ENCODE peak calls at places on chromosomes 7 and 10, in five cellular contexts. One of them, this sample, is unnamed.

GRCh38 chr10:124291009-124291671 is 127.6 kb downstream of the OAT start:
- DNase-seq in WTC11: no peak
- DNase-seq in stomach: no peak
- DNase-seq in cardiac muscle cell: peak
- DNase-seq in prostate gland: no peak
- DNase-seq in this sample: no peak

GRCh38 chr10:98664329-98665042 is 217.8 kb upstream of the HPS1 start:
- DNase-seq in WTC11: peak
- DNase-seq in stomach: no peak
- DNase-seq in cardiac muscle cell: peak
- DNase-seq in prostate gland: no peak
- DNase-seq in this sample: peak

GRCh38 chr10:61931620-61932332 is 30.3 kb downstream of the ARID5B start:
- DNase-seq in WTC11: no peak
- DNase-seq in stomach: no peak
- DNase-seq in cardiac muscle cell: no peak
- DNase-seq in prostate gland: no peak
- DNase-seq in this sample: no peak

GRCh38 chr7:246451-246850 is 43.5 kb upstream of the FOXL3 start:
- DNase-seq in WTC11: no peak
- DNase-seq in stomach: no peak
- DNase-seq in cardiac muscle cell: no peak
- DNase-seq in prostate gland: no peak
- DNase-seq in this sample: no peak

GRCh38 chr7:3981281-3981680 is 680.2 kb downstream of the SDK1 start:
- DNase-seq in WTC11: no peak
- DNase-seq in stomach: no peak
- DNase-seq in cardiac muscle cell: no peak
- DNase-seq in prostate gland: no peak
- DNase-seq in this sample: no peak

GRCh38 chr10:101146392-101147251 is 15.5 kb downstream of the TLX1 start:
- DNase-seq in WTC11: peak
- DNase-seq in stomach: no peak
- DNase-seq in cardiac muscle cell: no peak
- DNase-seq in prostate gland: no peak
- DNase-seq in this sample: no peak

GRCh38 chr10:110010076-110011069 is 2.6 kb downstream of the ADD3 start:
- DNase-seq in WTC11: no peak
- DNase-seq in stomach: no peak
- DNase-seq in cardiac muscle cell: no peak
- DNase-seq in prostate gland: no peak
- DNase-seq in this sample: no peak

GRCh38 chr7:80478683-80479082 is 33.2 kb downstream of the GNAT3 start:
- DNase-seq in WTC11: no peak
- DNase-seq in stomach: no peak
- DNase-seq in cardiac muscle cell: peak
- DNase-seq in prostate gland: no peak
- DNase-seq in this sample: no peak

GRCh38 chr7:16984346-16984745 is 102.6 kb upstream of the AGR3 start:
- DNase-seq in WTC11: no peak
- DNase-seq in stomach: no peak
- DNase-seq in cardiac muscle cell: no peak
- DNase-seq in prostate gland: no peak
- DNase-seq in this sample: no peak

GRCh38 chr7:154330318-154330717 is 278.1 kb downstream of the DPP6 start:
- DNase-seq in WTC11: no peak
- DNase-seq in stomach: no peak
- DNase-seq in cardiac muscle cell: no peak
- DNase-seq in prostate gland: no peak
- DNase-seq in this sample: no peak

DNA sequence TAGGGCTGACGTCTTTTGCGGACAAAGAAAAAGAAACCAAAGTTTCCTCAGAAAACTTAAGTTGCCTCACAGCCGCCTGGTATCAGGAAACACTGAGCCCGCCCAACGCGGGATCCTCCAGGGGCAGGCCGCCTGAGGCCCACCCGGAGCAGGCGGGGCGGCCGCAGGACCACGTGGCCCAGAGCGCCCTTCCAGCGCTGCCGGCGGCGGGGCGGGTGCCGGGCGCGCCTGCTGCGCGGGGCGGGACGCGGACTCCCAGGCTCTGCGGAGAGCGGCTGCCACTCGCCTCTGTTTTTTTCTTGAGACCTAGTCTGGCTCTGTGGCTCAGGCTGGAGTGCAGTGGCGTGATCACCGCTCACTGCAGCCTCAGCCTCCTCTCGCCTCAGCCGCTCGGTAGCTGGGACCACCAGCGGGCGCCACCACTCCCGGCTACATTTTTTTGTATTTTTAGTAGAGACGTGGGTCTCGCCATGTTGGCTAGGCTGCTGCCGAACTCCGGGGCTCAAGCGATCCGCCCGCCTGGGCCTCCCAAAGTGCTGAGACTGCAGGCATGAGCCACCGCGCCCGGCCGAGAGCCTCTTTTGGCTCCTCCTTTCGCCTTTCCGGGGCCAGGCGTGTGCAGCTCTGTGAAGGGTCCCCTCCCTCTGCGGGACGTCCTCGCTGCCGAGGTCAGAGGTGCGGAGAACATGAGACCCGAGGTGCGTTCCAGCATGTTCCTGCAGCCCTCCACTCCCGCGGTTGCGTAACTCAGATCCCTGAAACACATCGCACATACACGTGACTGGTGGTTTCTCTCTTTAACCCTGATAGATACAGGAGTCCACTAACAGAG is 11.6 kb upstream of the HNRNPF start:
- DNase-seq in WTC11: peak
- DNase-seq in stomach: peak
- DNase-seq in cardiac muscle cell: peak
- DNase-seq in prostate gland: peak
- DNase-seq in this sample: peak
- TF ChIP-seq CTCF in WTC11: no peak
- TF ChIP-seq CTCF in stomach: peak
- TF ChIP-seq CTCF in cardiac muscle cell: no peak
- TF ChIP-seq CTCF in prostate gland: no peak
- TF ChIP-seq CTCF in this sample: peak

DNA sequence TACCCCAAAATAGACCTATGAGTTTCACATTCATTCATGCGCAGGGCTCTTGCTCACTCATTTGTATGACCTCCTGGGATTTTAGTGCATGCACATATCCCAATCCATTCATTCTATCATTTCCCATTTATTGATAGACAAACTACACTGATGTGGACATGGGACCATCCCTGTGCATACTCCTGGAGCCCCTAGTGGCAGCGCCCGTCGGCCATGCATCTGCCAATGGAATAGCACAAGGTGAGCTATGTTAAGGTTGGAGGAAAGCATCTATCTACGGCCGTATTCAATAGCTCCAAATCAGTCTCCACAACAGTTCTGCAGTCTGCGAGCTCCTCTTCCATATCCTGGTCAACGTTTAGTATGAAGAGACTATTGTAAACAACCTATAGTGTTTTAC is 31.7 kb upstream of the FIGNL1 start:
- DNase-seq in WTC11: no peak
- DNase-seq in stomach: no peak
- DNase-seq in cardiac muscle cell: no peak
- DNase-seq in prostate gland: no peak
- DNase-seq in this sample: no peak
- TF ChIP-seq CTCF in WTC11: no peak
- TF ChIP-seq CTCF in stomach: no peak
- TF ChIP-seq CTCF in cardiac muscle cell: peak
- TF ChIP-seq CTCF in prostate gland: no peak
- TF ChIP-seq CTCF in this sample: no peak

GRCh38 chr10:18312385-18313145 is 172.3 kb downstream of the CACNB2 start:
- DNase-seq in WTC11: no peak
- DNase-seq in stomach: no peak
- DNase-seq in cardiac muscle cell: peak
- DNase-seq in prostate gland: no peak
- DNase-seq in this sample: peak
- TF ChIP-seq CTCF in WTC11: peak
- TF ChIP-seq CTCF in stomach: no peak
- TF ChIP-seq CTCF in cardiac muscle cell: peak
- TF ChIP-seq CTCF in prostate gland: peak
- TF ChIP-seq CTCF in this sample: peak

DNA sequence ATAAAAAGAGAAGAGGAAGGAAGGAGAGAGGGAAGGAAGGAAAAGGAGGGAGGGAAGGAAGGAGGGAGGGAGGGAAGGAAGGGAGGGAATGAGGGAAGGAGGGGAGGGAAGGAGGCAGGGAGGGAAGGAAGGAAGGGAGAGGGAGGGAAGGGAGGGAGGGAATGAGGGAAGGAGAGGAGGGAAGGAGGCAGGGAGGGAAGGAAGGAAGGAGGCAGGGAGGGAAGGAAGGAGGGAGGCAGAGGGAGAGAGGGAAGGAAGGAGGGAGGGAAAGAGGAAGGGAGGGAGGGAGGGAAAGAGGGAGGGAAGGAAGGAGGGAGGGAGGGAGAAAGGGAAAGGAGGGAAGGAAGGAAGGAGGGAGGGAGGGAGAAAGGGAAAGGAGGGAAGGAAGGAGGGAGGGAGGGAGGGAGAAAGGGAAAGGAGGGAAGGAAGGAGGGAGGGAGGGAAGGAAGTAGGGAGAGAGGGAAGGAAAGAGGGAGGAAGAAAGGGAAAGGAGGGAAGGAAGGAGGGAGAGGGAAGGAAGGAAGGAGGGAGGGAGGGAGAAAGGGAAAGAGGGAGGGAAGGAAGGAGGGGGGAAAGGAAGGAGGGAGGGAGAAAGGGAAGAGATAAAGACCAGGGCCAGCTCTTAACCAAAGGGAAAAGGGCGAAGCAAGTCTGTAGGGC is 5.7 kb upstream of the LAT2 start:
- DNase-seq in WTC11: no peak
- DNase-seq in stomach: no peak
- DNase-seq in cardiac muscle cell: no peak
- DNase-seq in prostate gland: no peak
- DNase-seq in this sample: no peak
- TF ChIP-seq CTCF in WTC11: no peak
- TF ChIP-seq CTCF in stomach: no peak
- TF ChIP-seq CTCF in cardiac muscle cell: no peak
- TF ChIP-seq CTCF in prostate gland: no peak
- TF ChIP-seq CTCF in this sample: no peak

GRCh38 chr7:48139461-48139860 is 31.8 kb upstream of the ABCA13 start:
- DNase-seq in WTC11: peak
- DNase-seq in stomach: no peak
- DNase-seq in cardiac muscle cell: peak
- DNase-seq in prostate gland: no peak
- DNase-seq in this sample: no peak
- TF ChIP-seq CTCF in WTC11: no peak
- TF ChIP-seq CTCF in stomach: no peak
- TF ChIP-seq CTCF in cardiac muscle cell: peak
- TF ChIP-seq CTCF in prostate gland: no peak
- TF ChIP-seq CTCF in this sample: no peak

DNA sequence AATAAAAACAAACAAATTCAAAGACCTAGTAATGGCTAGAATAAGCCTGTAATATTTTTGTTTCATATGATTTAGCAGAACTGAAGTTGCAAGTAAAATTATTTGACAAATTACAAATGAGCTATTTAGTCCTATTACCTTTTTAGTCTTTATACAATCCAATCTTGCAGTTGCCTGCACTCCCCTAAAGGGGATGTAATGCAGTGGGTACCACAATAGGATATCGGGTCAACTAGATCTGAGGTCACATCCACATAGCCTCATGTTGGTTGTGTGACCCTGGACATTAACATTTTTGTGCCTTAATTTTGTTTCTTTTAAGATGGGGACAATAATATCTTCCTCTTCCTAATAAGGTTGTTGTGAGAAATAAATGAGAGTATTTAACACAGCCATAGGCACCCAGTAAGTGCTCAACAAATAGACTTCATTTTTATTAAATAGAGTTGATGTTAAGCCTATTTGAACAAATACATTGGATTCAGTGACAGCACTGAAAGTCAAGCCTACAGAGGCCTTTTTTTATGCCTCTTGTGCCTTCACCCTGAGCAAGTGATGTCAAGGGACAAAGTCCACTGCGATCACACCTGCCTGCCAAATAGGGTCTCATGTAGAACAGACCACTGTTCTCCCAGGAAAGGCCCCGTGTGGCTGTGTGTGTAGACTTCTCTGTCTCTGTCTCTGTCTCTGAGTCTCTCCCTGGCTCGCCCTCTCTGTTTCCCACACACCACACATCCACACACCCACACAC is 124.8 kb downstream of the EVX1 start:
- DNase-seq in WTC11: no peak
- DNase-seq in stomach: no peak
- DNase-seq in cardiac muscle cell: no peak
- DNase-seq in prostate gland: no peak
- DNase-seq in this sample: no peak
- TF ChIP-seq CTCF in WTC11: no peak
- TF ChIP-seq CTCF in stomach: no peak
- TF ChIP-seq CTCF in cardiac muscle cell: no peak
- TF ChIP-seq CTCF in prostate gland: no peak
- TF ChIP-seq CTCF in this sample: no peak

GRCh38 chr7:73900286-73900685 is 39.3 kb downstream of the TMEM270 start:
- DNase-seq in WTC11: no peak
- DNase-seq in stomach: no peak
- DNase-seq in cardiac muscle cell: no peak
- DNase-seq in prostate gland: no peak
- DNase-seq in this sample: no peak
- TF ChIP-seq CTCF in WTC11: no peak
- TF ChIP-seq CTCF in stomach: no peak
- TF ChIP-seq CTCF in cardiac muscle cell: no peak
- TF ChIP-seq CTCF in prostate gland: no peak
- TF ChIP-seq CTCF in this sample: no peak

GRCh38 chr7:67462781-67463191 is 466.2 kb downstream of the TYW1 start:
- DNase-seq in WTC11: no peak
- DNase-seq in stomach: no peak
- DNase-seq in cardiac muscle cell: peak
- DNase-seq in prostate gland: peak
- DNase-seq in this sample: no peak
- TF ChIP-seq CTCF in WTC11: no peak
- TF ChIP-seq CTCF in stomach: no peak
- TF ChIP-seq CTCF in cardiac muscle cell: no peak
- TF ChIP-seq CTCF in prostate gland: no peak
- TF ChIP-seq CTCF in this sample: no peak

This sample was measured in GM10248.